ENCODE peak calls at places on chromosomes 1 and 21, in four cellular contexts. F is WTC11, D is H1, P is K562. I is an unnamed sample.

GRCh38 chr1:53899206-53899628 is 5.2 kb downstream of the DIO1 start:
- DNase-seq in F (no peak), D (no peak), P (no peak), I (no peak)

GRCh38 chr1:32372149-32372756 is 9.9 kb downstream of the TSSK3 start:
- DNase-seq in F (no peak), D (no peak), P (no peak), I (no peak)

GRCh38 chr1:159924025-159924790 is 1.1 kb downstream of the TAGLN2 start:
- DNase-seq in F (no peak), D (peak; percentile 58), P (peak; percentile 93), I (peak; percentile 91)

GRCh38 chr21:16243396-16243795 is 513.6 kb downstream of the USP25 start:
- DNase-seq in F (no peak), D (no peak), P (no peak), I (no peak)

GRCh38 chr1:31831397-31832378 is 15.9 kb upstream of the SPOCD1 start:
- DNase-seq in F (no peak), D (no peak), P (no peak), I (no peak)

GRCh38 chr1:185646202-185646683 is 87.9 kb upstream of the HMCN1 start:
- DNase-seq in F (no peak), D (peak; percentile 83), P (no peak), I (peak; percentile 37)

GRCh38 chr1:88608139-88608943 is 75.7 kb upstream of the PKN2 start:
- DNase-seq in F (no peak), D (no peak), P (peak; percentile 52), I (peak; percentile 29)

GRCh38 chr1:112599513-112599912 is 19.4 kb downstream of the ST7L start:
- DNase-seq in F (no peak), D (no peak), P (no peak), I (no peak)

GRCh38 chr1:32989160-32989894 is 24.7 kb upstream of the RNF19B start:
- DNase-seq in F (no peak), D (no peak), P (peak; percentile 90), I (no peak)

GRCh38 chr1:116486424-116486823 is 84.4 kb downstream of the CD58 start:
- DNase-seq in F (no peak), D (no peak), P (no peak), I (no peak)

GRCh38 chr1:37602750-37603694 is 7.3 kb upstream of the GNL2 start:
- DNase-seq in F (peak; percentile 43), D (no peak), P (peak; percentile 68), I (peak; percentile 74)

GRCh38 chr1:38101037-38101782 is 54.6 kb upstream of the POU3F1 start:
- DNase-seq in F (no peak), D (no peak), P (no peak), I (no peak)

GRCh38 chr1:174407705-174408104 is 40.1 kb upstream of the GPR52 start:
- DNase-seq in F (no peak), D (no peak), P (no peak), I (no peak)

GRCh38 chr1:154998818-154999650 is 3.6 kb upstream of the ZBTB7B start:
- DNase-seq in F (peak; percentile 90), D (no peak), P (peak; percentile 90), I (peak; percentile 78)

GRCh38 chr1:113905435-113905861 is 322 bp downstream of the DCLRE1B start:
- DNase-seq in F (peak; percentile 73), D (no peak), P (peak; percentile 56), I (no peak)

GRCh38 chr21:37799193-37800121 is 116.8 kb downstream of the KCNJ6 start:
- DNase-seq in F (no peak), D (no peak), P (no peak), I (no peak)

GRCh38 chr1:99767996-99768524 is 1.6 kb upstream of the FRRS1 start:
- DNase-seq in F (no peak), D (no peak), P (peak; percentile 66), I (no peak)

GRCh38 chr1:6205849-6206845 is at the start of gene RNF207:
- DNase-seq in F (peak; percentile 83), D (no peak), P (peak; percentile 85), I (no peak)

GRCh38 chr1:164510435-164510834 is 48.5 kb upstream of the PBX1 start:
- DNase-seq in F (no peak), D (no peak), P (no peak), I (no peak)

GRCh38 chr1:46152021-46152420 is 19.6 kb upstream of the PIK3R3 start:
- DNase-seq in F (no peak), D (no peak), P (no peak), I (no peak)

GRCh38 chr1:109547412-109548320 is 749 bp upstream of the GNAI3 start:
- DNase-seq in F (no peak), D (no peak), P (peak; percentile 59), I (no peak)

GRCh38 chr21:44949161-44950015 is 9.6 kb downstream of the SLX9 start:
- DNase-seq in F (peak; percentile 97), D (peak; percentile 53), P (peak; percentile 85), I (peak; percentile 95)

GRCh38 chr1:199629624-199630023 is 397.9 kb upstream of the NR5A2 start:
- DNase-seq in F (no peak), D (no peak), P (no peak), I (no peak)

GRCh38 chr1:23376890-23377811 is 7.5 kb upstream of the ZNF436 start:
- DNase-seq in F (no peak), D (no peak), P (peak; percentile 67), I (no peak)

GRCh38 chr21:25501996-25502665 is 105.2 kb downstream of the MRPL39 start:
- DNase-seq in F (no peak), D (no peak), P (no peak), I (no peak)

GRCh38 chr1:155983191-155984023 is 5.1 kb upstream of the ARHGEF2 start:
- DNase-seq in F (no peak), D (no peak), P (peak; percentile 65), I (no peak)

GRCh38 chr1:22749919-22750670 is 39.5 kb downstream of the EPHB2 start:
- DNase-seq in F (no peak), D (no peak), P (no peak), I (no peak)

GRCh38 chr1:243924588-243925349 is 74.7 kb upstream of the AKT3 start:
- DNase-seq in F (no peak), D (no peak), P (no peak), I (no peak)

GRCh38 chr1:26697978-26698849 is 2.4 kb downstream of the ARID1A start:
- DNase-seq in F (peak; percentile 22), D (no peak), P (peak; percentile 88), I (peak; percentile 76)

GRCh38 chr1:239308701-239309333 is 77.6 kb upstream of the CHRM3 start:
- DNase-seq in F (peak; percentile 72), D (peak; percentile 21), P (peak; percentile 23), I (peak; percentile 6)

GRCh38 chr21:20739421-20739820 is 258.8 kb upstream of the NCAM2 start:
- DNase-seq in F (peak; percentile 34), D (no peak), P (peak; percentile 28), I (peak; percentile 17)

GRCh38 chr1:94716966-94717365 is 103.2 kb upstream of the SLC44A3 start:
- DNase-seq in F (no peak), D (no peak), P (no peak), I (no peak)

GRCh38 chr1:63968663-63969460 is 195.0 kb downstream of the ROR1 start:
- DNase-seq in F (no peak), D (no peak), P (no peak), I (no peak)
- TF ChIP-seq TEAD4 in F (no peak), D (no peak), P (no peak), I (peak; percentile 25)

GRCh38 chr1:218247339-218247738 is 37.8 kb upstream of the RRP15 start:
- DNase-seq in F (no peak), D (no peak), P (no peak), I (no peak)

GRCh38 chr1:218249757-218250156 is 35.3 kb upstream of the RRP15 start:
- DNase-seq in F (no peak), D (no peak), P (no peak), I (no peak)

GRCh38 chr1:218254296-218254918 is 30.7 kb upstream of the RRP15 start:
- DNase-seq in F (no peak), D (no peak), P (no peak), I (no peak)

DNA sequence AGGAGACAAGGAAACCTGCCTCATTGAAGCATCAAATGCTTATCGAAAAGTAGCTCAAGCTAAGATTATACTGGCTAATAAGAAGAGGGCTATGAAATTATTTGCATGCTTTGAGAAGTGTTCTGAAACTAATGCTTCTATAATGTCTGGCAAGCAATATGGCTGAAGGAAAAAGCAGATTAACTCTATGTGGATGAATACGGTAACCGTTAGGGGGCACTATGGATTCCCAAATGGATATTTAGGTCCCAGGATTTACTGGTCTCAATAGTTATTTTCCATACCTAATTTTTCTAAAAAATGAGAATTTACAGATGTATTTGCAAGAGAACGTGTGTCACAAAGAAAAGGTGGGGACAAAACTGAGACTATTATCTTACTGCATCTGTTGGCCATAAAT is 34.6 kb upstream of the RRP15 start:
- DNase-seq in F (no peak), D (no peak), P (peak; percentile 51), I (no peak)
- TF ChIP-seq TEAD4 in F (no peak), D (no peak), P (no peak), I (no peak)

GRCh38 chr1:27789511-27790154 is 16.6 kb downstream of the STX12 start:
- DNase-seq in F (no peak), D (no peak), P (peak; percentile 44), I (no peak)
- TF ChIP-seq TEAD4 in F (no peak), D (no peak), P (no peak), I (no peak)

GRCh38 chr1:230109871-230110667 is 43.0 kb downstream of the GALNT2 start:
- DNase-seq in F (no peak), D (no peak), P (no peak), I (peak; percentile 60)
- TF ChIP-seq TEAD4 in F (no peak), D (no peak), P (no peak), I (no peak)

GRCh38 chr1:212606734-212607205 is 1.8 kb upstream of the ATF3 start:
- DNase-seq in F (peak; percentile 32), D (no peak), P (peak; percentile 33), I (peak; percentile 47)
- TF ChIP-seq TEAD4 in F (no peak), D (no peak), P (peak; percentile 56), I (no peak)